ENCODE peak calls at places on chromosome 7, in nine cellular contexts. T is iPS-NIHi11; I is NCI-H2081; D is germinal center; O is activated CD4-positive, alpha-beta T cell treated with anti-CD3 and anti-CD28 coated beads, Interleukin-2, amount 50 U/mL, for 1 hour; H is left kidney; X is T-helper 1 cell; Z is NCI-H2171 treated with DMSO at 0.1 percent for 48 hours; W is RCC 7860. C is an unnamed sample.

GRCh38 chr7:158317238-158318205 is 270.1 kb downstream of the PTPRN2 start:
- DNase-seq in I (peak), T (no peak), H (peak), Z (no peak), D (no peak), W (no peak), X (no peak), O (no peak), C (no peak)

GRCh38 chr7:5677538-5678294 is 103.7 kb downstream of the RNF216 start:
- DNase-seq in O (peak), Z (peak), X (no peak), I (peak), H (peak), W (peak), D (peak), T (peak), C (peak)

GRCh38 chr7:104650991-104651680 is 322.7 kb downstream of the LHFPL3 start:
- DNase-seq in Z (peak), H (peak), I (no peak), D (no peak), W (no peak), O (no peak), X (no peak), T (no peak), C (no peak)

GRCh38 chr7:43905209-43905946 is 1.0 kb downstream of the URGCP start:
- DNase-seq in O (no peak), T (peak), D (no peak), X (no peak), H (peak), I (peak), Z (no peak), W (peak), C (peak)

GRCh38 chr7:79199266-79199665 is 254.2 kb downstream of the MAGI2 start:
- DNase-seq in W (no peak), X (no peak), I (no peak), T (no peak), H (no peak), O (no peak), Z (no peak), D (no peak), C (no peak)

GRCh38 chr7:152723364-152723763 is 36.2 kb upstream of the ACTR3B start:
- DNase-seq in D (no peak), X (no peak), I (no peak), W (no peak), H (no peak), T (no peak), Z (no peak), O (no peak), C (no peak)

GRCh38 chr7:2004841-2005351 is 227.8 kb downstream of the MAD1L1 start:
- DNase-seq in W (no peak), H (no peak), T (no peak), I (no peak), O (no peak), D (peak), X (peak), Z (no peak), C (no peak)

GRCh38 chr7:47183896-47184629 is 397.8 kb downstream of the TNS3 start:
- DNase-seq in T (no peak), Z (peak), H (no peak), W (no peak), I (no peak), O (no peak), X (no peak), D (no peak), C (no peak)

GRCh38 chr7:102279537-102280400 is 6.9 kb upstream of the SH2B2 start:
- DNase-seq in W (peak), Z (peak), O (peak), I (peak), T (peak), X (no peak), H (peak), D (peak), C (peak)

GRCh38 chr7:148633761-148634160 is 43.2 kb downstream of the C7orf33 start:
- DNase-seq in D (no peak), X (no peak), O (no peak), Z (no peak), H (no peak), T (no peak), W (peak), I (no peak), C (no peak)

GRCh38 chr7:35519971-35520809 is 174.7 kb downstream of the HERPUD2 start:
- DNase-seq in H (peak), Z (peak), W (peak), X (no peak), O (peak), T (peak), I (peak), D (peak), C (peak)

GRCh38 chr7:139592801-139593461 is 69.4 kb downstream of the CLEC2L start:
- DNase-seq in O (no peak), X (no peak), D (no peak), I (no peak), H (no peak), Z (no peak), W (no peak), T (no peak), C (no peak)

GRCh38 chr7:50369408-50370026 is 65.0 kb downstream of the IKZF1 start:
- DNase-seq in O (peak), D (peak), T (peak), X (no peak), Z (peak), H (peak), I (peak), W (no peak), C (peak)

GRCh38 chr7:92833766-92834605 is 2.4 kb downstream of the CDK6 start:
- DNase-seq in O (peak), H (peak), X (peak), T (peak), W (peak), D (peak), I (peak), Z (peak), C (peak)

GRCh38 chr7:50436133-50436802 is 13.9 kb downstream of the FIGNL1 start:
- DNase-seq in Z (no peak), X (no peak), T (no peak), W (peak), I (no peak), O (no peak), D (no peak), H (no peak), C (peak)